ENCODE peak calls at places on chromosomes 1 and 21, in four cellular contexts. H is PC-9, F is stomach, B is NT2/D1. W is an unnamed sample. For H3K27me3, the result is how much of the 10 kb centered on the place peaks cover.

GRCh38 chr1:93807301-93807930 is 71.6 kb downstream of the DNTTIP2 start:
- DNase-seq in H (no peak), B (peak), F (no peak), W (no peak)

GRCh38 chr1:56577859-56578663 is 1.3 kb downstream of the PLPP3 start:
- DNase-seq in F (peak), H (no peak), B (no peak), W (peak)

GRCh38 chr1:94858276-94858675 is 38.1 kb downstream of the SLC44A3 start:
- DNase-seq in B (no peak), F (no peak), H (peak), W (no peak)

GRCh38 chr1:94481473-94481933 is 60.1 kb downstream of the F3 start:
- DNase-seq in H (peak), B (peak), F (peak), W (no peak)

GRCh38 chr1:1217621-1218523 is 3.9 kb upstream of the TNFRSF4 start:
- DNase-seq in F (no peak), B (no peak), H (no peak), W (no peak)

GRCh38 chr1:25642710-25643109 is 26.1 kb downstream of the MAN1C1 start:
- DNase-seq in B (no peak), F (peak), H (no peak), W (no peak)

GRCh38 chr1:51583532-51583931 is 33.4 kb upstream of the OSBPL9 start:
- DNase-seq in H (no peak), B (no peak), F (peak), W (no peak)

GRCh38 chr1:150810958-150811676 is 3.1 kb upstream of the CTSK start:
- DNase-seq in F (peak), H (no peak), B (no peak), W (no peak)

GRCh38 chr1:1788646-1789431 is 10.6 kb upstream of the NADK start:
- DNase-seq in H (no peak), B (no peak), F (peak), W (no peak)

GRCh38 chr21:35963920-35964451 is 96.3 kb downstream of the SETD4 start:
- DNase-seq in F (no peak), B (no peak), H (no peak), W (no peak)

GRCh38 chr1:184418955-184419733 is 32.3 kb downstream of the C1orf21 start:
- DNase-seq in B (no peak), H (peak), F (no peak), W (no peak)

GRCh38 chr1:200479816-200480215 is 70.0 kb upstream of the ZNF281 start:
- DNase-seq in F (no peak), B (no peak), H (no peak), W (peak)

GRCh38 chr1:116710326-116711060 is 43.0 kb upstream of the IGSF3 start:
- DNase-seq in F (no peak), H (peak), B (no peak), W (no peak)

GRCh38 chr1:40313958-40314720 is 2.9 kb downstream of the COL9A2 start:
- DNase-seq in B (no peak), F (no peak), H (no peak), W (no peak)

DNA sequence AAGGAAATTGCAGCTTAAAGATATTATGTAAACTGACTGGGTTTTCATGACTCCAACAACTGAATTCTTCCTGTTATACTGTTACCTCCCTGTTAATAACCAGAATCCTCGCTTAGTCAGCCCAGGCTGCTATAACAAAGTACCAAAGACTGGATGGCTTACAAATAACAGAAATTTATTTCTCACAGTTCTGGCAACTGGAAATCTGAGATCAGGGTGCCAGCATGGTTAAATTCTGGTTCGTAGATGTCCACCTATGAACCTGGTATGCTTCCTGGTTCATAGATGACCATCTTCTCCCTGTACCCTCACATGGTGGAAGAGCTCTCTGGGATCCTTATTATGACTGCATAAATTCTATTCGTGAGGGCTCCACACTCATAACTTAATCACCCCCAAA is 8.1 kb upstream of the TCHHL1 start:
- DNase-seq in B (no peak), H (no peak), F (no peak), W (no peak)
- H3K27me3 ChIP-seq in B (under half), H (under half), F (under half), W (under half)

DNA sequence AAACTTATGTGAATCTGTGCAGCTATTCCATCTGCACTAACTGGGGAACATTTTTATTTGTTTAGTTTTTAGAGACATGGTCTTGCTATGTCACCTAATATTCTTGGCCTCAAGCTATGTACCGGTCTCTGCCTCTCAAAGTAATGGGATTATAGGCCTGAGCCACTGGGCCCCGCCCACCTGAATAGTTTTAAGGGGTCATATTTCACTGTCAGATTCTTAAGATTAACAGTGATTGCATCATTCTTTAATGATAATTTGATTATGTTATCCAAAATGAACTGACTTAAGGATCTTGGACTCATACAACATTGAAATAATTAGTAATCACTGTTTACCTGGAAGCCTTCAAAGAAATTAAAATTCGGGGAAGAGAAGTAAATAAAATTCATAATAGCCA is 12.6 kb upstream of the KLF18 start:
- DNase-seq in F (no peak), H (peak), B (no peak), W (no peak)
- H3K27me3 ChIP-seq in F (under half), H (under half), B (under half), W (under half)

GRCh38 chr21:29613877-29614276 is 315.2 kb downstream of the BACH1 start:
- DNase-seq in H (no peak), B (no peak), F (no peak), W (no peak)
- H3K27me3 ChIP-seq in H (under half), B (under half), F (under half), W (under half)

GRCh38 chr1:19369396-19370090 is 57.4 kb downstream of the SLC66A1 start:
- DNase-seq in B (no peak), H (no peak), F (no peak), W (no peak)
- H3K27me3 ChIP-seq in B (under half), H (under half), F (under half), W (under half)

GRCh38 chr1:31014094-31014493 is 51.4 kb downstream of the PUM1 start:
- DNase-seq in B (no peak), F (no peak), H (no peak), W (no peak)
- H3K27me3 ChIP-seq in B (under half), F (under half), H (under half), W (under half)

GRCh38 chr1:34693081-34693480 is 61.8 kb upstream of the GJB5 start:
- DNase-seq in B (no peak), H (no peak), F (no peak), W (no peak)

GRCh38 chr1:34688358-34688757 is 66.5 kb upstream of the GJB5 start:
- DNase-seq in H (no peak), F (no peak), B (no peak), W (no peak)

GRCh38 chr1:34686531-34686930 is 68.3 kb upstream of the GJB5 start:
- DNase-seq in B (no peak), H (no peak), F (no peak), W (no peak)

GRCh38 chr1:34694383-34694782 is 60.5 kb upstream of the GJB5 start:
- DNase-seq in H (no peak), F (no peak), B (no peak), W (no peak)

DNA sequence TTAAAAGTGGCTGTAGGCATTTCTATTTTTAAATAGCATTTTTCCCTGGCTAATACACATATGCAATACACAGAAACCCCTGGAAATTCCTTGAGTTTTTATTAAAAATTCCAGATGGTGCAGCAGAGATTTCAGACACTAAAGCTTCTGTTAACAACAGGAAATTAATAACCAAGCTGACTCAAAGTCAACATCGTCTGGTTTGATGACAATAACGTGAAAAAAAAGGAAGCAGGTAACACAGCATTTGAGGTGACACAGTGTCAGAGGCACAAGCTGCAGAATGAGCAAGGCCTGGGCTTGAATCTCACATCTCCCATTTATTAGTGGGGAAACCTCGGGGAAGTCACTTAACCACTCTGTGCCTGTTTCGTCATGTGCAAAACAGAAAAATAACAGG is 64.6 kb upstream of the GJB5 start:
- DNase-seq in F (no peak), B (no peak), H (no peak), W (no peak)
- H3K27me3 ChIP-seq in F (under half), B (under half), H (under half), W (under half)

GRCh38 chr1:11744287-11744686 is 8.4 kb downstream of the AGTRAP start:
- DNase-seq in F (no peak), B (no peak), H (no peak), W (no peak)
- H3K27me3 ChIP-seq in F (under half), B (under half), H (under half), W (under half)